ENCODE peak calls at places on chromosomes 5 and 9, in five cellular contexts. B, U, I, P and W are unnamed samples.

GRCh38 chr5:82057051-82057450 is 85.2 kb downstream of the ATG10 start:
- DNase-seq in B (no peak), U (no peak), I (peak; percentile 79), P (no peak), W (no peak)

GRCh38 chr9:110104201-110104845 is 103.6 kb downstream of the C9orf152 start:
- DNase-seq in B (no peak), U (no peak), I (peak; percentile 78), P (no peak), W (no peak)

GRCh38 chr9:37729499-37729898 is 24.1 kb upstream of the TRMT10B start:
- DNase-seq in B (no peak), U (no peak), I (no peak), P (no peak), W (no peak)

GRCh38 chr5:179113143-179113530 is 53.0 kb downstream of the ZNF354C start:
- DNase-seq in B (no peak), U (no peak), I (no peak), P (no peak), W (no peak)

GRCh38 chr5:14954620-14955343 is 83.2 kb upstream of the ANKH start:
- DNase-seq in B (no peak), U (no peak), I (no peak), P (no peak), W (no peak)

GRCh38 chr5:39400711-39401385 is 23.9 kb downstream of the DAB2 start:
- DNase-seq in B (no peak), U (no peak), I (no peak), P (no peak), W (no peak)

GRCh38 chr5:111172504-111172903 is 51.7 kb upstream of the CAMK4 start:
- DNase-seq in B (no peak), U (no peak), I (no peak), P (no peak), W (no peak)

GRCh38 chr5:153745778-153746420 is 255.4 kb downstream of the GRIA1 start:
- DNase-seq in B (no peak), U (no peak), I (no peak), P (no peak), W (no peak)

GRCh38 chr5:96957125-96958041 is 21.5 kb downstream of the LNPEP start:
- DNase-seq in B (no peak), U (no peak), I (no peak), P (no peak), W (no peak)

GRCh38 chr5:40429258-40430111 is 250.2 kb upstream of the PTGER4 start:
- DNase-seq in B (no peak), U (peak; percentile 32), I (no peak), P (no peak), W (no peak)

GRCh38 chr5:81297531-81297930 is 3.9 kb upstream of the ZCCHC9 start:
- DNase-seq in B (no peak), U (no peak), I (no peak), P (no peak), W (no peak)

GRCh38 chr9:3181049-3181953 is 337.4 kb upstream of the PUM3 start:
- DNase-seq in B (no peak), U (no peak), I (no peak), P (no peak), W (no peak)

GRCh38 chr5:135086326-135086725 is 52.3 kb upstream of the PITX1 start:
- DNase-seq in B (no peak), U (no peak), I (no peak), P (no peak), W (no peak)

GRCh38 chr5:103741984-103742383 is 179.4 kb upstream of the NUDT12 start:
- DNase-seq in B (no peak), U (no peak), I (no peak), P (no peak), W (no peak)

GRCh38 chr9:83569326-83569725 is 31.1 kb upstream of the FRMD3 start:
- DNase-seq in B (no peak), U (no peak), I (no peak), P (no peak), W (no peak)

GRCh38 chr9:120032639-120033038 is 547.3 kb downstream of the CDK5RAP2 start:
- DNase-seq in B (no peak), U (no peak), I (no peak), P (no peak), W (no peak)
- TF ChIP-seq CTCF in B (no peak), U (no peak), I (no peak), P (no peak), W (no peak)

GRCh38 chr5:5702934-5703333 is 280.5 kb downstream of the ICE1 start:
- DNase-seq in B (no peak), U (no peak), I (no peak), P (no peak), W (no peak)

GRCh38 chr5:5700549-5700948 is 278.1 kb downstream of the ICE1 start:
- DNase-seq in B (no peak), U (no peak), I (no peak), P (no peak), W (no peak)

GRCh38 chr5:5695266-5695665 is 272.8 kb downstream of the ICE1 start:
- DNase-seq in B (no peak), U (no peak), I (no peak), P (no peak), W (no peak)

GRCh38 chr5:5704352-5704751 is 281.9 kb downstream of the ICE1 start:
- DNase-seq in B (no peak), U (no peak), I (no peak), P (no peak), W (no peak)

DNA sequence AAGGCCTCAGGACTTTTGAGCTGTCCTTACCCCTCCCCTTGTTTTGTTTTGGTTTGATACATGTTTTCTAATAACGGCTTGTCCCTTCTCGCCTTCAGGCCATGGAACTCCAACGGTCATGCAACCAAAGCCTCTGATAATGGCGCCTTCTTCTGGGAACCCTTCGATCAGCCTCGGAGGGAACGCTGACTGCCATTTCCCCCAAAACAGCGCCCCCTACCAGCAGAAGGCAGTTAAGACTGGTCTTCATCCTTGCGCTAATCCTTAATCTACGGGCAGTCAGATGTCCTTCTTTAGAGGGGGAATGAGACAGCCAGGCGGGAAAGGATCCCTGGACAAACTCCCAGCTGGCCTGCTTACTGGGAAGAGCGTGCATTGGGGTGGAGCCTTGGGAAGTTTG is 276.6 kb downstream of the ICE1 start:
- DNase-seq in B (no peak), U (no peak), I (no peak), P (no peak), W (no peak)
- TF ChIP-seq CTCF in B (no peak), U (no peak), I (no peak), P (no peak), W (no peak)

DNA sequence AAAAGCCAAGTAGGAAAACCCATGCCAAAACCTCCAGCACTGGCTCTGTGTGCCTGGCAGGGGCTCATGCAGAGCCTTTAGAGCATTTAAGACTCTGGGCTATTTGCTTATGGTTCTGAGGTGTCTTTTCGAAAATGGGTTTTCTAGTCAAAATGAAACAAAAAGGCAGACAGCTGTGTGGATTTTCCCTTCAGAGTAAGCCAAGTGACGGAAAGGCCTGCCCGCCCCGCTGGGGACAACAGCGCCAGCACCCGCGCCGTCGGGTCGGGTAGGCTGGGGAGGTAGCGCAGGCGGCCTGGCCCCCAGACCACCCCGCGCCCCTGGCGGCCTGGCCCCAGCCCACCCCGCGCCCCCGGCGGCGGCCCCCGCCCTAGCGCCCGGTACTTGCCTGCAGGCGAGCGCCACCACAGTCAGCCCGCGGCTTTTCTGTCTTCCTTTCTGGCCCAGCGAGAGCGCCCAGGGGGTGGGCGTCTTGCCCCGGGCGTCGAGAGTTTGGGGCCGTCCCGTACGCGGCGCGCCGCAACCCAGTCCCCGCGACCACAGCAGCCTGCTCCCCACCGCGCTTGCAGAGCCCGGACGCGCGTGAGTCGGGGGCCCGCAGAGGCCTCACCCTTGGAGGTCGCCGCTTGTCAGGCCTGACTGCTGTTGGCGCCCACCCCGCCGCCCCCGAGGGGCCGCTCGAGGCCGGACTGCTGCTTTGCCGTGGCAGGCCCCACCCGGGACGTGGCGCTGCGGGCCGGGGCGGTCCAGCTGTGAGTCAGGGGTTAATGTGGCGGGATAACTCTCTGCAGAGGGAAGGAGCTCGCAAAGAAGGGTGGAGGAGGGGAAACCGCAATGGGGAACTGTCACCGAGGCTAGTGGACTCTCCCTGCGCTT is at the start of gene TICAM2:
- DNase-seq in B (peak; percentile 64), U (peak; percentile 72), I (peak; percentile 75), P (peak; percentile 15), W (no peak)
- TF ChIP-seq CTCF in B (peak; percentile 63), U (peak; percentile 13), I (no peak), P (no peak), W (no peak)

GRCh38 chr5:173282916-173283315 is 45.3 kb downstream of the STC2 start:
- DNase-seq in B (no peak), U (no peak), I (no peak), P (no peak), W (no peak)

GRCh38 chr5:173279166-173279565 is 44.2 kb upstream of the NKX2-5 start:
- DNase-seq in B (no peak), U (no peak), I (no peak), P (no peak), W (no peak)

GRCh38 chr5:173278641-173279040 is 43.6 kb upstream of the NKX2-5 start:
- DNase-seq in B (no peak), U (no peak), I (no peak), P (no peak), W (no peak)

GRCh38 chr5:173283318-173284288 is 44.6 kb downstream of the STC2 start:
- DNase-seq in B (peak; percentile 55), U (peak; percentile 49), I (peak; percentile 30), P (no peak), W (no peak)

DNA sequence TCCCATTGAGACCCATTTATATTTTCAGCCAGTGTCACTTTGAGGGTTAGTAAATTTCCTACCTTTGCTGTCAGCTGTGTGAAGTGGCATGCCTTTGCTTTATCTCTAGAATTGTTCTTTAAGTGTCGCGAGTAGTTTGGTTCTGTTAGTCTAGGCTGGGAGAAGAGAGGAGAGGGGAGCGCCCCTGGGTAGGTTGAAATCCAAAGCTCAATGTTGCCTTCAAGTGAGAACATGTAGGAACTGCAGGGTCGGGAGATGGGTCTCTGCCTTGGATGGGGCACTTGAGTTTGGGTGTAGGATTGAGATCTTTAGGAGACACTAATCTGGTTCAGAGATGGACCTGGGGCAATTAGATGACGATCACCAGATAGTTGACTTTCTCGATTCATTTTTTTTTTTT is 46.3 kb downstream of the STC2 start:
- DNase-seq in B (no peak), U (no peak), I (no peak), P (no peak), W (no peak)
- TF ChIP-seq CTCF in B (no peak), U (no peak), I (peak; percentile 30), P (no peak), W (no peak)

GRCh38 chr5:78634634-78635033 is 13.9 kb downstream of the LHFPL2 start:
- DNase-seq in B (no peak), U (no peak), I (no peak), P (no peak), W (no peak)
- TF ChIP-seq CTCF in B (no peak), U (no peak), I (peak; percentile 9), P (no peak), W (no peak)